ENCODE peak calls at places on chromosomes 7 and 10, in nine cellular contexts. S, E, O, G, U, M, F, R and L are unnamed samples.

GRCh38 chr10:34262965-34263364 is 552.1 kb downstream of the PARD3 start:
- DNase-seq in S (no peak), E (no peak), O (no peak), G (no peak), U (no peak), M (no peak), F (no peak), R (no peak), L (no peak)

GRCh38 chr7:127885843-127886242 is 145.4 kb downstream of the LRRC4 start:
- DNase-seq in S (no peak), E (no peak), O (no peak), G (no peak), U (no peak), M (no peak), F (no peak), R (no peak), L (no peak)

GRCh38 chr7:63067897-63068585 is 930.6 kb upstream of the ZNF722 start:
- DNase-seq in S (no peak), E (no peak), O (no peak), G (peak), U (no peak), M (no peak), F (no peak), R (no peak), L (no peak)

GRCh38 chr10:72637398-72637857 is 11.5 kb upstream of the MICU1 start:
- DNase-seq in S (no peak), E (peak), O (no peak), G (no peak), U (no peak), M (no peak), F (no peak), R (no peak), L (no peak)

GRCh38 chr10:29895436-29895835 is 163.9 kb downstream of the JCAD start:
- DNase-seq in S (peak), E (no peak), O (no peak), G (no peak), U (no peak), M (no peak), F (peak), R (no peak), L (no peak)

GRCh38 chr7:142587578-142588191 is 161.6 kb upstream of the PRSS1 start:
- DNase-seq in S (no peak), E (peak), O (no peak), G (no peak), U (no peak), M (peak), F (no peak), R (no peak), L (peak)

GRCh38 chr10:92387289-92387940 is 96.4 kb downstream of the MARCHF5 start:
- DNase-seq in S (no peak), E (peak), O (no peak), G (no peak), U (no peak), M (peak), F (no peak), R (no peak), L (no peak)

GRCh38 chr10:113743594-113743993 is 7.9 kb upstream of the PLEKHS1 start:
- DNase-seq in S (no peak), E (no peak), O (no peak), G (no peak), U (no peak), M (no peak), F (no peak), R (no peak), L (no peak)

GRCh38 chr10:7872041-7872442 is 53.7 kb downstream of the TAF3 start:
- DNase-seq in S (no peak), E (peak), O (no peak), G (no peak), U (no peak), M (peak), F (no peak), R (no peak), L (peak)

GRCh38 chr10:61623101-61623500 is 39.6 kb upstream of the CABCOCO1 start:
- DNase-seq in S (no peak), E (no peak), O (no peak), G (no peak), U (no peak), M (no peak), F (no peak), R (no peak), L (no peak)

GRCh38 chr7:699260-700170 is 27.0 kb upstream of the DNAAF5 start:
- DNase-seq in S (peak), E (no peak), O (no peak), G (no peak), U (no peak), M (no peak), F (no peak), R (no peak), L (no peak)

GRCh38 chr10:104339469-104340098 is 1.3 kb upstream of the ITPRIP start:
- DNase-seq in S (no peak), E (no peak), O (no peak), G (no peak), U (no peak), M (no peak), F (no peak), R (no peak), L (no peak)

GRCh38 chr10:54869022-54869421 is 68.0 kb upstream of the PCDH15 start:
- DNase-seq in S (no peak), E (no peak), O (no peak), G (no peak), U (no peak), M (no peak), F (peak), R (no peak), L (no peak)

GRCh38 chr7:156534925-156535324 is 105.6 kb upstream of the RNF32 start:
- DNase-seq in S (no peak), E (no peak), O (no peak), G (no peak), U (no peak), M (no peak), F (no peak), R (no peak), L (no peak)

GRCh38 chr7:39336457-39336856 is 229.7 kb upstream of the YAE1 start:
- DNase-seq in S (no peak), E (no peak), O (no peak), G (no peak), U (no peak), M (no peak), F (no peak), R (no peak), L (no peak)